ENCODE peak calls at places on chromosomes 13 and 19, in four cellular contexts. N is transverse colon, A is sigmoid colon, B is HepG2. D is an unnamed sample.

GRCh38 chr19:50147462-50148423 is 15.3 kb downstream of the IZUMO2 start:
- DNase-seq in N (peak; percentile 86), A (peak; percentile 93), B (peak; percentile 86), D (peak; percentile 93)

GRCh38 chr13:77415253-77416127 is 88.6 kb upstream of the MYCBP2 start:
- DNase-seq in N (no peak), A (no peak), B (no peak), D (no peak)

GRCh38 chr19:956747-957451 is 27.2 kb upstream of the WDR18 start:
- DNase-seq in N (no peak), A (no peak), B (no peak), D (no peak)

GRCh38 chr13:101265934-101266333 is 150.4 kb downstream of the NALCN start:
- DNase-seq in N (no peak), A (no peak), B (no peak), D (no peak)

GRCh38 chr13:111013196-111013595 is 98.3 kb upstream of the ANKRD10 start:
- DNase-seq in N (no peak), A (no peak), B (peak; percentile 16), D (no peak)

GRCh38 chr13:45907501-45907900 is 55.9 kb upstream of the SIAH3 start:
- DNase-seq in N (no peak), A (no peak), B (no peak), D (no peak)

GRCh38 chr13:33426131-33426530 is 140.6 kb upstream of the STARD13 start:
- DNase-seq in N (no peak), A (no peak), B (no peak), D (no peak)

GRCh38 chr19:16342002-16342715 is 17.5 kb downstream of the KLF2 start:
- DNase-seq in N (peak; percentile 42), A (no peak), B (no peak), D (no peak)

GRCh38 chr13:27541386-27541785 is 78.9 kb downstream of the LNX2 start:
- DNase-seq in N (no peak), A (no peak), B (no peak), D (no peak)

GRCh38 chr19:2661615-2662014 is 40.9 kb downstream of the GNG7 start:
- DNase-seq in N (no peak), A (no peak), B (no peak), D (no peak)

GRCh38 chr19:15125232-15126067 is 18.2 kb downstream of the SYDE1 start:
- DNase-seq in N (peak; percentile 99), A (peak; percentile 100), B (peak; percentile 98), D (peak; percentile 99)

GRCh38 chr13:32947886-32948285 is 68.3 kb upstream of the KL start:
- DNase-seq in N (no peak), A (no peak), B (no peak), D (no peak)

GRCh38 chr19:33828266-33829075 is 31.8 kb downstream of the KCTD15 start:
- DNase-seq in N (no peak), A (no peak), B (no peak), D (no peak)

GRCh38 chr19:35736913-35737886 is 5.1 kb downstream of the IGFLR1 start:
- DNase-seq in N (no peak), A (no peak), B (no peak), D (no peak)

GRCh38 chr19:14654786-14655185 is 19.9 kb downstream of the ADGRE3 start:
- DNase-seq in N (no peak), A (no peak), B (no peak), D (no peak)

GRCh38 chr19:52211926-52212571 is 22.2 kb downstream of the PPP2R1A start:
- DNase-seq in N (no peak), A (no peak), B (no peak), D (no peak)

GRCh38 chr19:18304194-18304495 is 18.7 kb downstream of the LSM4 start:
- DNase-seq in N (no peak), A (no peak), B (no peak), D (no peak)

GRCh38 chr19:18304496-18305312 is 18.2 kb downstream of the LSM4 start:
- DNase-seq in N (peak; percentile 75), A (peak; percentile 94), B (peak; percentile 80), D (peak; percentile 87)

GRCh38 chr19:18308051-18308947 is 14.6 kb downstream of the LSM4 start:
- DNase-seq in N (no peak), A (no peak), B (no peak), D (no peak)

GRCh38 chr19:18306903-18307681 is 15.8 kb downstream of the LSM4 start:
- DNase-seq in N (no peak), A (no peak), B (no peak), D (peak; percentile 65)

DNA sequence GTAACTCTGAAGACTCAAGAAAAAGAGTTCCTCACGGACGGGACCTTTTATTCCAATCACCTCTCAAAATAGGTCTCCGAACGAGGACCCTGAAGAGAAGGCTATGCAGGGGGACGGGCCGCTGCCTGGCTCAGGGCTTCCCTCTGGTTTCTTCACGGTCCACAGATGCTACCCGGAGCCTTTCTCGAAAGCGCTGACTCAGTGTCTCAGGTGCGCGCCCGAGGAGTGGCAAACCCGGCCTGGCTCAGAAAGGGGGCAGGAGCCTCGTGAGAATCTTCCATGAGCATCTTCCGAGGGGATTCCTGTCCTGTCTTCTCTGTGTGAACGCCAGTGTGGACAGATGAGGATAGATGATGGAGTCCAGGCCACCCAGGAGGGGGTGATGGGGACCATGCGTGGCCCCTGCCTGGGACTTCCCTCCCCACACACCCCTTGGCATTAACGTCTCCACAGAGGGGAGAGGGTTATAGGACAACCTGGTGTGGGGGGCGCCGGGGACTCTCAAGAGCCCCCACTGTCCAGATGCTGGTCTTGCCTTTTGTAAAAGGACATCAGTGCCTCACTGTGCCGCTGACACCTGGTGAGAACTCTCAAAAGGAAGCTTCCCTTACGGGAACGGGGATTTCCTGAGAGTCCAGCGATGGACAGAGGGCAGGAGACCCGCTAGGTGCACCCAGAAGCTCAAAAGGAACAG is 16.5 kb downstream of the LSM4 start:
- DNase-seq in N (peak; percentile 44), A (no peak), B (no peak), D (no peak)
- H3K4me1 ChIP-seq in N (peaks cover 24% of the 10 kb centered on the region), A (peaks cover 45% of the 10 kb centered on the region), B (peaks cover 61% of the 10 kb centered on the region), D (peaks cover 70% of the 10 kb centered on the region)

GRCh38 chr19:30371157-30371845 is 883 bp upstream of the ZNF536 start:
- DNase-seq in N (no peak), A (no peak), B (no peak), D (no peak)

GRCh38 chr19:30374791-30375650 is 2.8 kb downstream of the ZNF536 start:
- DNase-seq in N (no peak), A (no peak), B (no peak), D (peak; percentile 84)

GRCh38 chr19:30369833-30370232 is 2.4 kb upstream of the ZNF536 start:
- DNase-seq in N (no peak), A (no peak), B (no peak), D (no peak)

GRCh38 chr19:30373593-30373992 is 1.4 kb downstream of the ZNF536 start:
- DNase-seq in N (no peak), A (no peak), B (no peak), D (no peak)

GRCh38 chr19:30371960-30372824 is at the start of gene ZNF536:
- DNase-seq in N (no peak), A (no peak), B (no peak), D (no peak)
- H3K27me3 ChIP-seq in N (peaks cover 41% of the 10 kb centered on the region), A (peaks cover 25% of the 10 kb centered on the region), B (no peaks in the 10 kb centered on the region), D (peaks cover 9% of the 10 kb centered on the region)

GRCh38 chr19:41416194-41416674 is 10.9 kb downstream of the B3GNT8 start:
- DNase-seq in N (peak; percentile 91), A (no peak), B (no peak), D (peak; percentile 94)
- TF ChIP-seq POLR2AphosphoS5 in N (peak; percentile 12), A (no peak), B (no peak), D (peak; percentile 83)

GRCh38 chr19:43751466-43752220 is 3.1 kb downstream of the SMG9 start:
- DNase-seq in N (no peak), A (no peak), B (no peak), D (no peak)

GRCh38 chr19:43755256-43755801 is 567 bp upstream of the SMG9 start:
- DNase-seq in N (peak; percentile 90), A (peak; percentile 90), B (no peak), D (peak; percentile 93)

GRCh38 chr19:43754312-43754561 is 525 bp downstream of the SMG9 start:
- DNase-seq in N (no peak), A (no peak), B (no peak), D (no peak)

GRCh38 chr19:43752287-43752875 is 2.4 kb downstream of the SMG9 start:
- DNase-seq in N (no peak), A (no peak), B (no peak), D (no peak)

GRCh38 chr19:43754562-43755255 is at the start of gene SMG9:
- DNase-seq in N (peak; percentile 99), A (peak; percentile 99), B (peak; percentile 94), D (peak; percentile 97)
- H3K4me1 ChIP-seq in N (peaks cover 15% of the 10 kb centered on the region), A (peaks cover 28% of the 10 kb centered on the region), B (peaks cover 26% of the 10 kb centered on the region), D (peaks cover 23% of the 10 kb centered on the region)

GRCh38 chr13:31110617-31111016 is 51.1 kb downstream of the HSPH1 start:
- DNase-seq in N (no peak), A (no peak), B (no peak), D (no peak)

GRCh38 chr13:31110169-31110568 is 51.5 kb downstream of the HSPH1 start:
- DNase-seq in N (no peak), A (no peak), B (no peak), D (no peak)

GRCh38 chr13:31114641-31115040 is 47.1 kb downstream of the HSPH1 start:
- DNase-seq in N (no peak), A (no peak), B (no peak), D (no peak)

GRCh38 chr13:31107109-31107508 is 54.6 kb downstream of the HSPH1 start:
- DNase-seq in N (no peak), A (no peak), B (no peak), D (no peak)

DNA sequence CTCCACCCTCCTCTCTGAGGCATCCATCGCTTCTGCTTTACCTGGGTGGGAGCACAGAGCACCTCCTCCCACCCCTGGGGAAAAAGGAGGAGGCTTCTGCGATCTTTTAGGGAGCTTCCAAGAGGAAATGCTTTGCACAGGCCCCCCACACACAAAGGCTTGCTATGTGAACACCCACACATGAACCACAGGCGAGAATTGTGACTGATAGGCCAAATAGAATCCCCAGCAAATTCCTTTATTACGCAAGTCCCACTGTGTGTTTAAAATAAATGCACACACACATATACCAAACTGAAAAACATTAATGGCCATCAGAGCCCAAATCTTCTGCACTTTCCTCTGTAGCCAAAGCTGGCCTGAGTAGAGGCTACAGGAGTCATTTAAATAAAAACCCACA is 50.6 kb downstream of the HSPH1 start:
- DNase-seq in N (no peak), A (no peak), B (no peak), D (no peak)
- H3K27me3 ChIP-seq in N (no peaks in the 10 kb centered on the region), A (no peaks in the 10 kb centered on the region), B (no peaks in the 10 kb centered on the region), D (no peaks in the 10 kb centered on the region)

DNA sequence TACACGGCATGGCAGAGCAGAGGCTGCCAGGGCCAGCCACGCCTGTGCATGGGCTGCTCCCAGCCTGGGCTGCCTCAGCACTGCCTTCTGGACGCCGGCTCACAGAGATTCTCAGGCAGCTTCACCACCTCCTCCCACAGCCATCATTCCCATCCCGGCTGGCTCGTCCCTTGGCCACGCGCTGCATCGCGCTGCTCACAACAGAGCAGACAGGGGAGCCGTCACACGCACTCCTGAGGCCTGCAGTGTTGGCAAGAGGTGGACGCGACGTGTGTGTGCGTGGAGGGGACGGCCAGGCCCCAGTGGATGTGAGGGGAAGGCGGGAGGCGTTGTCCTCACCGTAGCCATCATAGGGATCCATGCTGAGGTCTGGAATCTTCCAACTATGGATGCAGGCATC is 7.6 kb upstream of the PRKD2 start:
- DNase-seq in N (no peak), A (no peak), B (no peak), D (no peak)
- TF ChIP-seq POLR2AphosphoS5 in N (no peak), A (no peak), B (no peak), D (no peak)

GRCh38 chr13:47588676-47589075 is 412.4 kb downstream of the SUCLA2 start:
- DNase-seq in N (no peak), A (no peak), B (no peak), D (no peak)

GRCh38 chr13:47594833-47595232 is 406.2 kb downstream of the SUCLA2 start:
- DNase-seq in N (no peak), A (no peak), B (no peak), D (no peak)

GRCh38 chr13:47592256-47592655 is 408.8 kb downstream of the SUCLA2 start:
- DNase-seq in N (no peak), A (no peak), B (no peak), D (no peak)
- H3K4me1 ChIP-seq in N (no peaks in the 10 kb centered on the region), A (no peaks in the 10 kb centered on the region), B (no peaks in the 10 kb centered on the region), D (no peaks in the 10 kb centered on the region)